ENCODE peak calls at places on chromosome 17, in eight cellular contexts. K is HCT116, E is A549, O is HepG2, R is GM12878, F is K562, T is GM23338, B is SK-N-SH. J is an unnamed sample.

GRCh38 chr17:58865301-58865700 is 109.6 kb downstream of the PPM1E start:
- DNase-seq in R (no peak), T (no peak), F (no peak), B (no peak), O (no peak), K (no peak), E (no peak), J (no peak)

GRCh38 chr17:44272321-44272951 is 4.5 kb upstream of the SLC4A1 start:
- DNase-seq in O (no peak), R (no peak), B (no peak), K (no peak), F (no peak), T (no peak), E (no peak), J (no peak)

GRCh38 chr17:14209215-14209614 is 27.4 kb downstream of the CDRT15 start:
- DNase-seq in K (peak), F (no peak), B (no peak), E (no peak), R (no peak), O (peak), T (no peak), J (no peak)

GRCh38 chr17:68195667-68196393 is 52.0 kb upstream of the AMZ2 start:
- DNase-seq in R (no peak), O (no peak), E (no peak), F (no peak), B (peak), T (peak), K (no peak), J (no peak)

GRCh38 chr17:80214012-80214877 is 5.9 kb downstream of the SGSH start:
- DNase-seq in F (no peak), K (no peak), E (no peak), R (no peak), O (no peak), B (no peak), T (no peak), J (no peak)

GRCh38 chr17:50407921-50408320 is 10.6 kb upstream of the LRRC59 start:
- DNase-seq in K (no peak), R (no peak), B (no peak), T (no peak), O (no peak), F (no peak), E (no peak), J (no peak)

GRCh38 chr17:3935140-3935542 is 18.9 kb upstream of the P2RX1 start:
- DNase-seq in R (no peak), B (peak), T (peak), K (peak), F (no peak), E (peak), O (peak), J (no peak)

GRCh38 chr17:74213897-74214386 is 571 bp downstream of the TTYH2 start:
- DNase-seq in O (no peak), K (no peak), F (no peak), E (no peak), T (peak), R (no peak), B (no peak), J (no peak)

GRCh38 chr17:42568341-42569111 is 1.6 kb downstream of the MLX start:
- DNase-seq in F (no peak), B (no peak), R (no peak), O (no peak), T (no peak), E (no peak), K (no peak), J (no peak)

GRCh38 chr17:20122236-20122879 is 113.2 kb downstream of the SPECC1 start:
- DNase-seq in T (no peak), R (no peak), E (no peak), F (no peak), O (no peak), B (no peak), K (no peak), J (no peak)

GRCh38 chr17:34750004-34750403 is 170.6 kb downstream of the TMEM132E start:
- DNase-seq in E (no peak), R (no peak), F (no peak), K (no peak), T (no peak), B (no peak), O (no peak), J (no peak)

GRCh38 chr17:78805301-78805700 is 23.2 kb upstream of the CYTH1 start:
- DNase-seq in R (no peak), T (no peak), K (no peak), B (no peak), O (no peak), F (no peak), E (no peak), J (no peak)

GRCh38 chr17:74361613-74362391 is at the start of gene BTBD17:
- DNase-seq in E (peak), B (peak), T (peak), F (peak), K (no peak), R (no peak), O (peak), J (no peak)

GRCh38 chr17:16987830-16988601 is 16.1 kb upstream of the TNFRSF13B start:
- DNase-seq in K (no peak), T (peak), R (peak), B (no peak), E (peak), F (peak), O (no peak), J (no peak)

GRCh38 chr17:78559749-78560368 is 17.3 kb downstream of the DNAH17 start:
- DNase-seq in F (peak), E (no peak), T (peak), B (no peak), K (peak), O (no peak), R (no peak), J (no peak)

GRCh38 chr17:41784207-41784744 is 2.2 kb downstream of the JUP start:
- DNase-seq in E (peak), B (peak), F (peak), O (no peak), K (peak), R (no peak), T (peak), J (no peak)

GRCh38 chr17:74530751-74531150 is 524 bp downstream of the CD300LB start:
- DNase-seq in R (no peak), O (no peak), F (no peak), E (no peak), T (no peak), K (no peak), B (no peak), J (no peak)

GRCh38 chr17:39672522-39673334 is 4.5 kb downstream of the PNMT start:
- DNase-seq in K (no peak), E (no peak), B (no peak), T (no peak), R (no peak), O (no peak), F (no peak), J (no peak)

GRCh38 chr17:78541488-78542237 is 35.5 kb downstream of the DNAH17 start:
- DNase-seq in O (no peak), E (peak), F (peak), R (no peak), T (no peak), B (no peak), K (peak), J (no peak)

DNA sequence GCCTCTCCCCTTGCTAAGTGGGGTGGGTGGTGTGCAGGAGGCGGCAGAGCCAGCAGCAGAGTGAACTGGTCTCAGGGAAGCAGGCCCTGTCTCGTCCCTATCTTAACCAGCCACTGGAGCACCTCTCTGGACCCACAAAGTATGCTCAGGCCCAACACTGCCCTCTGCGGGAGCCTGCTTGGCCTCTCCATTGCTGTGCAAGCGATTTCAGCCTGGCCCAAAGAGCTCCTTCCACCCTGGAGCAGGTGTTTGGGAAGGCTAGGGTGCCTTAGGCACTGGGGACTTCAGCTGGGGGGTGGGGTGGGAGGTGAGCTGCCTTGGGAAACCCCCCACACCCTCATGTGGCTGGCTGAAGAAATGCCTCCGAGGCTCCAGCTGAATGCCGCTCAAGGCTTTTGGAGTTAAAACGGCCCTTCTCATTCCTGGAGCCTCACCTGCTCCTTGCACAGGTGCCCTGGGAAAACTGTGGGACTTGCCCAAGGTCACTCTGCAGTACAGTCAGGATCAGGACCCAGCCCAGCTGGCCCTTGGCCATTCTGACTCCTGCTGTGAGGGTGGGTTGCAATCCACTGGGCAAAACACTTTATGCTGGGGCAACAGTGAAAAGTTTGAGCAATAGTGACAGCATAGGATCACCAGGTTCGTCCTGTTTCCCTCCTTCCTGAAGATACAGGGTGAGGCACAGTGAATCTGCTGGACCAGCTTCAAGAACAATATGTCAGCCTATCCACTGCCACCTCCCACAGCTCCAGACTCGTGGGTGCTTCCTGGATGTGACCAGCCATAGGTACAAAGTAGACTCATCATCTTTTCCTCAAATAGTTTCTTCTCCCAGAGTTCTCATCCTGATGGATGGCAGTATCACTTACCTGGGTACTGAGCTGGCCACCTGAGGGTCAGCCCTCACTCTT is 5.9 kb upstream of the UBE2O start:
- DNase-seq in K (peak), O (peak), F (peak), E (peak), R (no peak), B (peak), T (peak), J (no peak)
- TF ChIP-seq REST in K (no peak), O (no peak), F (no peak), E (no peak), R (no peak), B (no peak), T (no peak), J (no peak)

GRCh38 chr17:73072254-73072962 is 20.1 kb downstream of the SLC39A11 start:
- DNase-seq in O (no peak), T (no peak), R (no peak), F (no peak), K (no peak), B (no peak), E (no peak), J (no peak)

GRCh38 chr17:73071387-73071999 is 21.0 kb downstream of the SLC39A11 start:
- DNase-seq in O (peak), E (no peak), F (no peak), T (no peak), K (no peak), R (no peak), B (no peak), J (no peak)

GRCh38 chr17:73069846-73070245 is 22.6 kb downstream of the SLC39A11 start:
- DNase-seq in T (no peak), K (no peak), E (no peak), B (no peak), O (no peak), R (no peak), F (no peak), J (no peak)

GRCh38 chr17:73069164-73069774 is 23.2 kb downstream of the SLC39A11 start:
- DNase-seq in O (peak), T (no peak), F (no peak), K (no peak), B (no peak), R (no peak), E (no peak), J (no peak)

GRCh38 chr17:73074515-73074914 is 18.0 kb downstream of the SLC39A11 start:
- DNase-seq in K (no peak), B (no peak), E (no peak), R (no peak), T (no peak), O (no peak), F (no peak), J (no peak)
- TF ChIP-seq REST in K (no peak), B (no peak), E (no peak), R (no peak), T (no peak), O (no peak), F (no peak), J (no peak)

DNA sequence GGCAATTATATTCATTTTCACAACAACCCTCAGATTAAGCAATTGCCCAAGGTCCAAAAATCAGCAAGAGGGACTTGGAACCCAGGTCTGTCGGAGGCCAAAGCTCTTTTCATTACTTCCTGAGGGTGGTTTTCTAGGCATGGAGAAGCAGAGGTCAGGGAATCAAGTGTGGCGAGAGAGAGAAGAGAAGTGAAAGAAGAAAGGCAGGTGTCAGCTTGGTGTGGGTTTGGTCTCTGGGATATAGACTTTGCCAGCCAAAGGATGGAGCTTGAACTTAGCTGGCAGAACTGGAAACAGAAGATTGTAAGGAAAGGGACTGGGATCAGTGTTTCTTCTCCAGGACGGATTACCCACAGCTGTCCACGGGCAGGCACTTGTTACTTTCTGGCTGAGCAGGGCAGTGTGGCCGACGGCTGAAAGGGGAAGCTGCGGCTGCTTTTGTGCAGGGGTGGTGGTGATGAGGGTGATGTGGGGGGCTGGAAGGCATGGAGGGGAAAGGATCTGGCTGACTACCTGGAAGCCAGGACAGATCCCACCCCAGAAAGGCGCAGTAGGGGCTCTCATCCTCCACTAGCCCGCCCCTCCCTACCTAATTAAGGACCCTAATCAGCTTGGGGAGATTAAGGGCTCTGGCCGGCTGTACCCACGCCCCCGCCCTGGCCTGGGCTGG is at the start of gene GUCY2D:
- DNase-seq in T (peak), K (no peak), F (no peak), E (no peak), B (no peak), R (no peak), O (no peak), J (no peak)
- TF ChIP-seq REST in T (no peak), K (no peak), F (no peak), E (no peak), B (no peak), R (no peak), O (no peak), J (no peak)

DNA sequence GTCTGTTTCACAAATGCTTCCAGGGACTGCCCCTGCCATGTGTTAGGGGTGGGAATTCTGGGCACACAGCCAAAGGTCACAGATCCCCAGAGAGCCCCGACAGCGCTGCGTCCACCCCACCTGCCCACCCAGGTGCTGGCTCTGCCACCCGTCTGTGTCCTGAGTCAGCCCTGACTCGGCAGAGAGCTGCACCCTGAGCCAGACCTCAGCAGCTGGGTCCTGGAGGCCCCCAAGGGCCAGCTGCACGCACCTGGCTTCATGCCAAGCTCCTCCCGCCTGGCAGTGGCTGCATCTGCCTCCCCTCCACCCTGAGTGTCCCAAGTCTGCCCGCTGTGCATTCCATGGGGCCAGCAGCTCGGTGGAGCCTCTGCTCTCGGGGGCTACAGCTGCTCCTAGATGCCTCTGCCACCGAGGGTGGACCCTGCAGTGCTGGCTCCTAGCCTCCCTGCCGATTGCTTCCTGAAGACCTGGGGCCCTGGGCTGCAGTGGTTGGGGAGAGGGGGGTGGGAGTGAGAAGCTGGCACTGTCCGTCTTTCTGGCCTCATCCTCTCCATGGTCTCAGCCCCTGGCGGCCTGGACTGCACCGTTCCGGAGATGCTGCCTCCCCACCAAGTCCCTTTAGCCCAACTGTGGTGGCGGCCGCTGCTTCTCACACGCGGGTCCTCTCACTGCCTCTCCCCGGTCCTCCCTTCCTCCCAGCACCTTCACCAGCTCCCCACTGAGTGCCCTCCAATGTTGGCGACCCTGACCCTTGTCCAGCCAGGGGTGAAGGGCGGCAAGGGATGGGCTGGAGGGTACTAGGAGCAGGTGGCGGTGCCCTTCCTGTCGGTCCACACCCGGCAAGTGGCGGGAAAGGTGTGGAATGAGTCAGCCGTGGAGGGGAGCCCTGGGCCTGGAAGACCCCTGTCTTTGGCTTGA is 3.0 kb downstream of the SECTM1 start:
- DNase-seq in K (no peak), B (peak), F (peak), O (peak), T (no peak), R (no peak), E (peak), J (no peak)
- TF ChIP-seq REST in K (no peak), B (no peak), F (no peak), O (no peak), T (no peak), R (no peak), E (no peak), J (no peak)

GRCh38 chr17:47676510-47676909 is 17.5 kb upstream of the TBKBP1 start:
- DNase-seq in T (no peak), E (no peak), K (no peak), O (no peak), B (no peak), R (no peak), F (no peak), J (no peak)
- TF ChIP-seq REST in T (no peak), E (no peak), K (no peak), O (no peak), B (no peak), R (no peak), F (no peak), J (no peak)

GRCh38 chr17:13036776-13037175 is 18.9 kb upstream of the ELAC2 start:
- DNase-seq in F (no peak), T (no peak), R (no peak), K (no peak), E (no peak), B (no peak), O (no peak), J (no peak)

GRCh38 chr17:13030459-13031305 is 12.9 kb upstream of the ELAC2 start:
- DNase-seq in E (peak), F (peak), R (no peak), B (peak), T (peak), O (peak), K (no peak), J (no peak)

GRCh38 chr17:13027246-13027645 is 9.4 kb upstream of the ELAC2 start:
- DNase-seq in R (no peak), T (no peak), E (no peak), K (no peak), B (no peak), F (no peak), O (no peak), J (no peak)

GRCh38 chr17:13029340-13029739 is 11.5 kb upstream of the ELAC2 start:
- DNase-seq in F (no peak), E (no peak), T (no peak), K (no peak), R (no peak), O (no peak), B (no peak), J (no peak)

GRCh38 chr17:13031718-13032350 is 14.0 kb upstream of the ELAC2 start:
- DNase-seq in B (peak), K (peak), R (no peak), E (peak), T (peak), O (peak), F (peak), J (no peak)
- TF ChIP-seq REST in B (no peak), K (no peak), R (no peak), E (no peak), T (no peak), O (no peak), F (no peak), J (no peak)

GRCh38 chr17:72761893-72762622 is 330.4 kb downstream of the SLC39A11 start:
- DNase-seq in E (no peak), B (no peak), O (no peak), F (no peak), R (no peak), K (no peak), T (no peak), J (no peak)

GRCh38 chr17:72763981-72764380 is 328.5 kb downstream of the SLC39A11 start:
- DNase-seq in R (no peak), O (no peak), F (no peak), E (no peak), B (no peak), T (peak), K (no peak), J (no peak)

GRCh38 chr17:72764632-72765041 is 327.9 kb downstream of the SLC39A11 start:
- DNase-seq in B (no peak), E (no peak), R (no peak), K (no peak), T (no peak), O (no peak), F (no peak), J (no peak)

GRCh38 chr17:72765357-72766153 is 326.9 kb downstream of the SLC39A11 start:
- DNase-seq in K (no peak), T (no peak), R (no peak), B (peak), E (no peak), F (no peak), O (no peak), J (no peak)

GRCh38 chr17:72766761-72767356 is 325.6 kb downstream of the SLC39A11 start:
- DNase-seq in T (no peak), F (no peak), K (no peak), O (no peak), E (no peak), B (no peak), R (no peak), J (no peak)
- TF ChIP-seq REST in T (no peak), F (no peak), K (no peak), O (no peak), E (no peak), B (no peak), R (no peak), J (no peak)

DNA sequence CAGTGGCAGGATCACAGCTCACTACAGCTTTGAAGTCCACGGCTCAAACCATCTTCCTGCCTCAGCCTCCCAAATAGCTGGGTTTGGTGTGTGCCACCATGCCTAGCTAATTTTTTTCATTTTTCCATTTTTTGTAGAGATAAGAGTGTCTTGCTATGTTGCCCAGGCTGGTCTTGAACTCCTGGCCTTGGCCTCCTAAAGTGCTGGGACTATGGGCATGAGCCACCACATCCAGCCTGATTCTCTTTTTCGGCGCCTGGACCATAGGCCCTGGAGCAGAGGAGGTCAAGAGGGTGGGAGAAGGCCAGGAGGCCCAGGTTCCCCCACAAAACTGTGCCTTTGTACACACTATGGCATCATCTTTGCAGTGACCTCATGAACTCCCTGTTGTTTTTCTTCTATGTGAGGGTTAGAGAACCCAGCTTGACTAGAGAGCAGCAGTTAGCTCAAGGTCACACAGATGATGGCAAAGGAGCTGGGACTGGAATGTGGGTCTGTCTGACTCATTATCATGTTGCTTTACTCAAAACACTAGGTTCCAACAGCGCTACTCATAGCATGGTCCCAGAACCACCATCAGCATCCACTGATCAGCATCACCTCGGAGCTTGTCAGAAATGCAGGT is 16.3 kb downstream of the SCN4A start:
- DNase-seq in O (peak), T (no peak), R (no peak), F (no peak), K (no peak), E (no peak), B (no peak), J (no peak)
- TF ChIP-seq REST in O (no peak), T (no peak), R (no peak), F (no peak), K (no peak), E (no peak), B (no peak), J (no peak)

J was measured in Panc1.